ENCODE peak calls at places on chromosomes 11 and 22, in ten cellular contexts. H is NAMALWA; L is activated T-cell treated with anti-CD3 and anti-CD28 coated beads, Interleukin-2, amount 50 U/mL, for 48 hours; N is breast epithelium; T is stomach; E is GM12891; J is RWPE1; B is COR-L47; V is A549; F is CD4-positive, CD25-positive, alpha-beta regulatory T cell. K is an unnamed sample.

GRCh38 chr11:2416765-2417164 is 16.2 kb downstream of the TSSC4 start:
- DNase-seq in H (no peak), L (no peak), N (no peak), T (no peak), E (no peak), J (no peak), B (no peak), V (no peak), F (no peak), K (no peak)

GRCh38 chr22:43951966-43952365 is 3.3 kb upstream of the SAMM50 start:
- DNase-seq in H (no peak), L (no peak), N (no peak), T (no peak), E (no peak), J (no peak), B (no peak), V (no peak), F (no peak), K (no peak)

GRCh38 chr22:44085743-44086741 is 61.9 kb downstream of the PARVB start:
- DNase-seq in H (peak), L (no peak), N (no peak), T (peak), E (peak), J (peak), B (peak), V (peak), F (peak), K (peak)

GRCh38 chr11:68837583-68838571 is 3.8 kb downstream of the CPT1A start:
- DNase-seq in H (no peak), L (no peak), N (no peak), T (no peak), E (no peak), J (no peak), B (no peak), V (no peak), F (no peak), K (no peak)

GRCh38 chr11:70587095-70587389 is 188.7 kb downstream of the CTTN start:
- DNase-seq in H (no peak), L (no peak), N (no peak), T (no peak), E (no peak), J (no peak), B (no peak), V (no peak), F (no peak), K (no peak)

GRCh38 chr22:24706050-24706449 is 68.5 kb downstream of the PIWIL3 start:
- DNase-seq in H (no peak), L (no peak), N (no peak), T (no peak), E (no peak), J (no peak), B (no peak), V (peak), F (no peak), K (no peak)

GRCh38 chr22:23161574-23161973 is 16.3 kb downstream of the RAB36 start:
- DNase-seq in H (no peak), L (no peak), N (no peak), T (no peak), E (no peak), J (no peak), B (no peak), V (no peak), F (no peak), K (no peak)

GRCh38 chr22:49411236-49411635 is 416.4 kb downstream of the BRD1 start:
- DNase-seq in H (no peak), L (no peak), N (no peak), T (no peak), E (no peak), J (no peak), B (no peak), V (no peak), F (no peak), K (no peak)

GRCh38 chr11:12854297-12854661 is 154.8 kb upstream of the RASSF10 start:
- DNase-seq in H (no peak), L (no peak), N (no peak), T (no peak), E (no peak), J (no peak), B (no peak), V (no peak), F (no peak), K (no peak)

GRCh38 chr11:3644817-3645235 is at the start of gene ART1:
- DNase-seq in H (peak), L (no peak), N (no peak), T (no peak), E (no peak), J (no peak), B (no peak), V (peak), F (no peak), K (no peak)

GRCh38 chr22:49269928-49270327 is 557.7 kb downstream of the BRD1 start:
- DNase-seq in H (no peak), L (no peak), N (no peak), T (peak), E (no peak), J (no peak), B (no peak), V (no peak), F (no peak), K (no peak)

GRCh38 chr11:93608280-93608862 is 53.1 kb upstream of the CEP295 start:
- DNase-seq in H (no peak), L (no peak), N (no peak), T (no peak), E (no peak), J (no peak), B (no peak), V (no peak), F (no peak), K (no peak)

GRCh38 chr22:19974233-19974861 is 32.7 kb upstream of the TXNRD2 start:
- DNase-seq in H (peak), L (no peak), N (no peak), T (peak), E (peak), J (no peak), B (peak), V (peak), F (no peak), K (peak)

GRCh38 chr11:2325719-2326118 is 23.9 kb downstream of the TSPAN32 start:
- DNase-seq in H (no peak), L (no peak), N (peak), T (no peak), E (no peak), J (peak), B (no peak), V (no peak), F (no peak), K (no peak)

GRCh38 chr11:43523632-43524031 is 156.9 kb upstream of the HSD17B12 start:
- DNase-seq in H (no peak), L (no peak), N (no peak), T (no peak), E (no peak), J (no peak), B (no peak), V (no peak), F (no peak), K (no peak)

GRCh38 chr11:128180446-128181089 is 406.8 kb downstream of the ETS1 start:
- DNase-seq in H (no peak), L (no peak), N (no peak), T (no peak), E (no peak), J (peak), B (no peak), V (peak), F (no peak), K (peak)

GRCh38 chr11:77167791-77168190 is 39.7 kb downstream of the MYO7A start:
- DNase-seq in H (no peak), L (no peak), N (no peak), T (no peak), E (no peak), J (no peak), B (no peak), V (no peak), F (no peak), K (no peak)

GRCh38 chr11:30608534-30608933 is 22.4 kb upstream of the MPPED2 start:
- DNase-seq in H (no peak), L (no peak), N (no peak), T (no peak), E (no peak), J (no peak), B (no peak), V (no peak), F (no peak), K (no peak)

GRCh38 chr22:47943729-47944700 is 1181.6 kb downstream of the TBC1D22A start:
- DNase-seq in H (no peak), L (no peak), N (no peak), T (no peak), E (no peak), J (no peak), B (peak), V (no peak), F (no peak), K (no peak)

GRCh38 chr11:68200639-68201038 is 12.5 kb downstream of the KMT5B start:
- DNase-seq in H (no peak), L (no peak), N (no peak), T (no peak), E (no peak), J (no peak), B (no peak), V (no peak), F (no peak), K (no peak)

GRCh38 chr11:35063453-35063852 is 75.5 kb upstream of the CD44 start:
- DNase-seq in H (no peak), L (no peak), N (no peak), T (no peak), E (no peak), J (no peak), B (no peak), V (no peak), F (no peak), K (no peak)